ENCODE peak calls at places on chromosomes 4 and X, in five cellular contexts. D is fibroblast of mammary gland, F is NCI-H1092 treated with DMSO at 0.1 percent for 48 hours, M is midbrain, H is DMS153. U is an unnamed sample.
A peak's percentile ranks its signal among the peaks of the same experiment; 100 is the strongest.

GRCh38 chr4:62670509-62670908 is 1470.4 kb downstream of the ADGRL3 start:
- DNase-seq in D (no peak), F (peak; percentile 93), M (no peak), H (peak; percentile 51), U (no peak)

GRCh38 chrX:6228720-6229119 is at the start of gene NLGN4X:
- DNase-seq in D (no peak), F (peak; percentile 86), M (peak; percentile 47), H (peak; percentile 58), U (peak; percentile 73)

GRCh38 chr4:146453192-146453591 is 68.5 kb downstream of the SLC10A7 start:
- DNase-seq in D (no peak), F (no peak), M (no peak), H (no peak), U (no peak)

GRCh38 chrX:40173662-40174593 is 76.2 kb upstream of the BCOR start:
- DNase-seq in D (no peak), F (peak; percentile 86), M (no peak), H (peak; percentile 61), U (no peak)

GRCh38 chrX:97006167-97006566 is 122.5 kb downstream of the RPA4 start:
- DNase-seq in D (no peak), F (no peak), M (no peak), H (no peak), U (no peak)

GRCh38 chrX:85084770-85085393 is 81.2 kb downstream of the APOOL start:
- DNase-seq in D (peak; percentile 55), F (peak; percentile 10), M (peak; percentile 25), H (no peak), U (peak; percentile 0)

GRCh38 chrX:109299091-109299490 is 182.8 kb downstream of the GUCY2F start:
- DNase-seq in D (peak; percentile 7), F (no peak), M (no peak), H (no peak), U (no peak)

GRCh38 chrX:109886122-109886761 is 116.7 kb upstream of the TMEM164 start:
- DNase-seq in D (peak; percentile 70), F (peak; percentile 27), M (peak; percentile 17), H (no peak), U (no peak)

GRCh38 chr4:149441338-149441737 is 374.3 kb downstream of the IQCM start:
- DNase-seq in D (peak; percentile 74), F (no peak), M (no peak), H (no peak), U (no peak)

GRCh38 chr4:2913168-2913567 is 50.0 kb downstream of the NOP14 start:
- DNase-seq in D (no peak), F (peak; percentile 39), M (no peak), H (no peak), U (no peak)

GRCh38 chr4:108821056-108821925 is 58.4 kb upstream of the ETNPPL start:
- DNase-seq in D (peak; percentile 68), F (no peak), M (no peak), H (no peak), U (no peak)

GRCh38 chrX:46903458-46904242 is 8.6 kb upstream of the JADE3 start:
- DNase-seq in D (peak; percentile 65), F (peak; percentile 93), M (peak; percentile 76), H (peak; percentile 75), U (peak; percentile 82)

GRCh38 chr4:10403633-10404445 is 53.4 kb downstream of the ZNF518B start:
- DNase-seq in D (peak; percentile 32), F (peak; percentile 30), M (peak; percentile 75), H (peak; percentile 11), U (peak; percentile 30)

GRCh38 chr4:184262901-184263300 is 45.2 kb upstream of the ENPP6 start:
- DNase-seq in D (peak; percentile 59), F (no peak), M (no peak), H (no peak), U (no peak)

GRCh38 chrX:150958177-150958576 is 25.0 kb upstream of the HMGB3 start:
- DNase-seq in D (no peak), F (peak; percentile 25), M (peak; percentile 29), H (no peak), U (peak; percentile 4)

GRCh38 chrX:16786791-16787735 is 797 bp downstream of the TXLNG start:
- DNase-seq in D (peak; percentile 50), F (peak; percentile 32), M (no peak), H (no peak), U (no peak)

GRCh38 chrX:9911479-9911878 is 55.7 kb upstream of the CLDN34 start:
- DNase-seq in D (no peak), F (no peak), M (no peak), H (peak; percentile 2), U (no peak)

GRCh38 chr4:39730067-39730466 is 32.1 kb downstream of the UBE2K start:
- DNase-seq in D (peak; percentile 26), F (no peak), M (no peak), H (no peak), U (no peak)

GRCh38 chr4:8819421-8820177 is 52.0 kb downstream of the HMX1 start:
- DNase-seq in D (no peak), F (no peak), M (no peak), H (no peak), U (no peak)

GRCh38 chrX:12441376-12442128 is 303.3 kb downstream of the FRMPD4 start:
- DNase-seq in D (peak; percentile 90), F (no peak), M (no peak), H (no peak), U (no peak)

GRCh38 chr4:169102011-169102410 is 92.0 kb upstream of the CBR4 start:
- DNase-seq in D (peak; percentile 30), F (no peak), M (no peak), H (no peak), U (no peak)

GRCh38 chr4:170675568-170676262 is 586.0 kb upstream of the AADAT start:
- DNase-seq in D (peak; percentile 40), F (no peak), M (no peak), H (no peak), U (no peak)

GRCh38 chr4:1787411-1788077 is 5.5 kb upstream of the FGFR3 start:
- DNase-seq in D (no peak), F (no peak), M (no peak), H (no peak), U (no peak)

GRCh38 chr4:88275516-88275915 is 8.8 kb downstream of the PPM1K start:
- DNase-seq in D (peak; percentile 30), F (no peak), M (no peak), H (no peak), U (no peak)

GRCh38 chr4:52658671-52659015 is 458 bp downstream of the USP46 start:
- DNase-seq in D (no peak), F (no peak), M (no peak), H (no peak), U (no peak)

GRCh38 chrX:104270916-104271512 is 16.3 kb upstream of the ESX1 start:
- DNase-seq in D (peak; percentile 42), F (peak; percentile 32), M (peak; percentile 66), H (no peak), U (peak; percentile 58)

GRCh38 chrX:140712413-140713173 is 3.0 kb downstream of the LINC00632 start:
- DNase-seq in D (no peak), F (no peak), M (peak; percentile 81), H (no peak), U (no peak)

GRCh38 chrX:133606990-133607389 is 191.7 kb upstream of the GPC4 start:
- DNase-seq in D (no peak), F (no peak), M (no peak), H (no peak), U (no peak)

GRCh38 chr4:40238700-40239548 is 42.1 kb downstream of the RHOH start:
- DNase-seq in D (no peak), F (no peak), M (no peak), H (no peak), U (no peak)

GRCh38 chr4:40211224-40212185 is 14.7 kb downstream of the RHOH start:
- DNase-seq in D (peak; percentile 61), F (no peak), M (no peak), H (no peak), U (no peak)

GRCh38 chr4:168605411-168605810 is 108.6 kb downstream of the PALLD start:
- DNase-seq in D (peak; percentile 81), F (no peak), M (no peak), H (no peak), U (no peak)

GRCh38 chr4:128571747-128572146 is 237.8 kb upstream of the JADE1 start:
- DNase-seq in D (peak; percentile 97), F (no peak), M (no peak), H (no peak), U (no peak)

U was measured in putamen.